ENCODE peak calls at places on chromosomes 2 and 18, in nine cellular contexts. X is thyroid gland, K is NB4, J is IMR-90, B is choroid plexus epithelial cell, F is fibroblast of mammary gland, V is keratinocyte, Q is A549, P is dorsolateral prefrontal cortex. R is an unnamed sample.

GRCh38 chr2:222043897-222044296 is 254.9 kb downstream of the PAX3 start:
- DNase-seq in X (no peak), K (no peak), J (no peak), B (no peak), F (no peak), V (no peak), Q (no peak), P (no peak), R (no peak)

GRCh38 chr2:182186132-182186735 is 200.6 kb downstream of the PPP1R1C start:
- DNase-seq in X (no peak), K (peak), J (peak), B (peak), F (peak), V (no peak), Q (peak), P (no peak), R (peak)

GRCh38 chr2:146806295-146807005 is 1038.4 kb upstream of the ACVR2A start:
- DNase-seq in X (no peak), K (no peak), J (peak), B (peak), F (peak), V (no peak), Q (no peak), P (no peak), R (no peak)

GRCh38 chr2:38440655-38441054 is 63.6 kb upstream of the ATL2 start:
- DNase-seq in X (peak), K (peak), J (no peak), B (peak), F (no peak), V (no peak), Q (no peak), P (no peak), R (peak)

GRCh38 chr2:235230809-235231601 is 262.8 kb upstream of the AGAP1 start:
- DNase-seq in X (no peak), K (no peak), J (no peak), B (peak), F (peak), V (no peak), Q (no peak), P (no peak), R (peak)

GRCh38 chr2:205700331-205701132 is 18.2 kb downstream of the NRP2 start:
- DNase-seq in X (no peak), K (peak), J (peak), B (peak), F (peak), V (no peak), Q (peak), P (no peak), R (peak)

GRCh38 chr2:119553687-119554344 is 9.6 kb downstream of the CFAP221 start:
- DNase-seq in X (no peak), K (no peak), J (no peak), B (no peak), F (no peak), V (no peak), Q (no peak), P (no peak), R (no peak)

GRCh38 chr2:142286618-142287017 is 155.8 kb upstream of the LRP1B start:
- DNase-seq in X (no peak), K (peak), J (no peak), B (no peak), F (no peak), V (no peak), Q (peak), P (no peak), R (no peak)

GRCh38 chr2:235045336-235045972 is 93.6 kb downstream of the SH3BP4 start:
- DNase-seq in X (no peak), K (peak), J (no peak), B (no peak), F (no peak), V (no peak), Q (no peak), P (no peak), R (no peak)

GRCh38 chr18:755506-755905 is 43.1 kb upstream of the ENOSF1 start:
- DNase-seq in X (no peak), K (no peak), J (no peak), B (no peak), F (no peak), V (no peak), Q (no peak), P (no peak), R (no peak)

GRCh38 chr2:119433636-119434327 is 2.1 kb downstream of the TMEM37 start:
- DNase-seq in X (peak), K (no peak), J (no peak), B (no peak), F (no peak), V (no peak), Q (no peak), P (no peak), R (no peak)

GRCh38 chr2:75560022-75560767 is 544 bp downstream of the EVA1A start:
- DNase-seq in X (peak), K (no peak), J (peak), B (peak), F (peak), V (no peak), Q (peak), P (no peak), R (peak)

GRCh38 chr18:3661121-3661520 is 211.1 kb downstream of the TGIF1 start:
- DNase-seq in X (no peak), K (peak), J (no peak), B (no peak), F (no peak), V (no peak), Q (no peak), P (no peak), R (no peak)

GRCh38 chr2:174771631-174772491 is 7.6 kb upstream of the CHRNA1 start:
- DNase-seq in X (peak), K (peak), J (peak), B (peak), F (peak), V (peak), Q (peak), P (peak), R (peak)

GRCh38 chr2:162221064-162221463 is 22.2 kb downstream of the FAP start:
- DNase-seq in X (peak), K (peak), J (peak), B (peak), F (peak), V (no peak), Q (peak), P (peak), R (peak)

GRCh38 chr2:176178271-176178806 is 10.1 kb upstream of the HOXD1 start:
- DNase-seq in X (no peak), K (peak), J (no peak), B (no peak), F (peak), V (peak), Q (no peak), P (no peak), R (peak)

GRCh38 chr2:176176233-176176632 is 12.2 kb upstream of the HOXD1 start:
- DNase-seq in X (no peak), K (no peak), J (no peak), B (no peak), F (no peak), V (no peak), Q (no peak), P (no peak), R (no peak)

GRCh38 chr2:176175729-176176074 is 12.8 kb upstream of the HOXD1 start:
- DNase-seq in X (no peak), K (peak), J (no peak), B (no peak), F (no peak), V (no peak), Q (no peak), P (no peak), R (no peak)

GRCh38 chr2:176178807-176179271 is 9.6 kb upstream of the HOXD1 start:
- DNase-seq in X (no peak), K (peak), J (no peak), B (no peak), F (no peak), V (no peak), Q (no peak), P (no peak), R (peak)

GRCh38 chr2:176177580-176178270 is 10.7 kb upstream of the HOXD1 start:
- DNase-seq in X (no peak), K (no peak), J (no peak), B (no peak), F (no peak), V (no peak), Q (no peak), P (no peak), R (no peak)
- H3K4me3 ChIP-seq in X (no peak), K (no peak), J (no peak), B (no peak), F (peak), V (peak), Q (no peak), P (peak), R (peak)

GRCh38 chr2:152098798-152099654 is at the start of gene CACNB4:
- DNase-seq in X (no peak), K (peak), J (no peak), B (peak), F (peak), V (no peak), Q (peak), P (no peak), R (peak)

GRCh38 chr2:152098033-152098797 is 629 bp downstream of the CACNB4 start:
- DNase-seq in X (peak), K (peak), J (no peak), B (peak), F (peak), V (no peak), Q (peak), P (no peak), R (peak)

GRCh38 chr2:152100961-152101360 is 2.1 kb upstream of the CACNB4 start:
- DNase-seq in X (no peak), K (no peak), J (no peak), B (no peak), F (no peak), V (no peak), Q (no peak), P (no peak), R (no peak)

GRCh38 chr2:152097291-152098032 is 1.4 kb downstream of the CACNB4 start:
- DNase-seq in X (no peak), K (peak), J (peak), B (peak), F (peak), V (no peak), Q (peak), P (no peak), R (peak)

GRCh38 chr2:152099655-152100050 is 809 bp upstream of the CACNB4 start:
- DNase-seq in X (no peak), K (no peak), J (no peak), B (no peak), F (no peak), V (no peak), Q (peak), P (no peak), R (no peak)
- H3K4me3 ChIP-seq in X (no peak), K (peak), J (no peak), B (no peak), F (no peak), V (peak), Q (peak), P (peak), R (no peak)

GRCh38 chr2:64654063-64654811 is 524 bp upstream of the SERTAD2 start:
- DNase-seq in X (peak), K (peak), J (peak), B (peak), F (peak), V (no peak), Q (peak), P (peak), R (peak)

GRCh38 chr2:64656379-64656778 is 2.7 kb upstream of the SERTAD2 start:
- DNase-seq in X (no peak), K (no peak), J (no peak), B (no peak), F (no peak), V (no peak), Q (no peak), P (no peak), R (no peak)

GRCh38 chr2:64653174-64654062 is at the start of gene SERTAD2:
- DNase-seq in X (peak), K (peak), J (peak), B (peak), F (peak), V (no peak), Q (peak), P (peak), R (peak)

GRCh38 chr2:64655873-64656272 is 2.2 kb upstream of the SERTAD2 start:
- DNase-seq in X (no peak), K (peak), J (no peak), B (no peak), F (no peak), V (no peak), Q (no peak), P (no peak), R (no peak)

DNA sequence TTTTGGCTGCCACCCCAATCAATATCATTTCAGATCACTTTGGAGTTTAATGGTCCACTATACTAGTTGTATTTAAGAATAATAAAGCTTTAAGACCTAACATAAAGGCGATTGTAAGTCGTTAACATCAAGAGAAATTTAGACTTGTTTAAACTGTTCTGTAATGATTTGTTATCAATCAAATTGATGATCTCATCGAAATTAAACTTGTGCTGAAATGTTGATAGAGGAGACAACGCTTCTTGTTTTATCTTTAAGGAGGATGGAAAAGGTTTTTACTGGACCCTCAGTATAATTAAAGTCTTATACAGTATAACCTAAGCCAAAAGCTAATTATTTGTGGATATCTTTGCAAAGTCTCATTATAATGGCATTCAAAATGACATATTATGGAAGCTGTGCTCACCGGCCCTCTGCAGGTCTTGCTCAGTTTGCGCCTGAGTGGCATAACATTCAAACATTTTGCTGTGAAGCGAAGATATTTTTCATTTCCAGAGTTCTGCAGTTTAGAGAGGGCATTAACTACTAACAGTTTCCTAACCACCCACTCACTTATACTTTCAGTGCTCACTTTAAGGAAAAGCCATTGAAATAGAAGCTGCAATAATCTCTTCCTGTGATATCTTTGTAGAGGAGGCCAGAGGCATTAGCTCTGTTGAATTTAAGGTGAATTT is 1.4 kb upstream of the SERTAD2 start:
- DNase-seq in X (no peak), K (peak), J (no peak), B (no peak), F (peak), V (no peak), Q (peak), P (no peak), R (no peak)
- H3K4me3 ChIP-seq in X (no peak), K (peak), J (no peak), B (no peak), F (peak), V (no peak), Q (peak), P (peak), R (peak)

DNA sequence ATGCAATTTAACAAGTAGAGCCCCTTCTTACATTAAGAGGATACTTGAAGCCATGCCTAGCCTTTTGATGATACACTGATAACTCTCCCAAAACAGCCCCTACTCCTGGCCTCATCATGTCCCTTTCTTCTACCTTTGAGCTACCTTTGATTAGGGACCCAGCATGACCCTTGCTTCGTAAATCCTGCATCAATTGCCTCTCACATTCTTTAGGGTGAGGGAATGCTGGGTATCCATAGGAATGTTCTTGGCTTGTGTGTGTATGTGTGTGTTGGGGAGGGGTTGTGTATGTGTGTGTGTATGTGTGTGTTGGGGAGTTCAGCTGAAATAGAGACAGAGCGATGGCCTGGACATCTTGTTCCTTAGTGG is 5.3 kb upstream of the KRCC1 start:
- DNase-seq in X (no peak), K (no peak), J (no peak), B (no peak), F (no peak), V (no peak), Q (no peak), P (no peak), R (no peak)
- H3K4me3 ChIP-seq in X (no peak), K (no peak), J (no peak), B (no peak), F (no peak), V (no peak), Q (no peak), P (no peak), R (no peak)

GRCh38 chr2:44930274-44930826 is 11.2 kb upstream of the SIX3 start:
- DNase-seq in X (no peak), K (peak), J (no peak), B (no peak), F (no peak), V (no peak), Q (no peak), P (no peak), R (no peak)
- H3K4me3 ChIP-seq in X (no peak), K (peak), J (no peak), B (no peak), F (no peak), V (no peak), Q (no peak), P (no peak), R (no peak)

GRCh38 chr2:70142590-70143313 is 48.1 kb downstream of the C2orf42 start:
- DNase-seq in X (peak), K (peak), J (peak), B (peak), F (peak), V (peak), Q (peak), P (peak), R (peak)

GRCh38 chr2:70144443-70145167 is 46.2 kb downstream of the C2orf42 start:
- DNase-seq in X (no peak), K (no peak), J (no peak), B (no peak), F (no peak), V (no peak), Q (no peak), P (no peak), R (no peak)

GRCh38 chr2:70141754-70142589 is 48.8 kb downstream of the C2orf42 start:
- DNase-seq in X (peak), K (no peak), J (peak), B (peak), F (peak), V (no peak), Q (peak), P (no peak), R (peak)

GRCh38 chr2:70145168-70145538 is 45.7 kb downstream of the C2orf42 start:
- DNase-seq in X (no peak), K (no peak), J (no peak), B (no peak), F (no peak), V (no peak), Q (no peak), P (no peak), R (no peak)

DNA sequence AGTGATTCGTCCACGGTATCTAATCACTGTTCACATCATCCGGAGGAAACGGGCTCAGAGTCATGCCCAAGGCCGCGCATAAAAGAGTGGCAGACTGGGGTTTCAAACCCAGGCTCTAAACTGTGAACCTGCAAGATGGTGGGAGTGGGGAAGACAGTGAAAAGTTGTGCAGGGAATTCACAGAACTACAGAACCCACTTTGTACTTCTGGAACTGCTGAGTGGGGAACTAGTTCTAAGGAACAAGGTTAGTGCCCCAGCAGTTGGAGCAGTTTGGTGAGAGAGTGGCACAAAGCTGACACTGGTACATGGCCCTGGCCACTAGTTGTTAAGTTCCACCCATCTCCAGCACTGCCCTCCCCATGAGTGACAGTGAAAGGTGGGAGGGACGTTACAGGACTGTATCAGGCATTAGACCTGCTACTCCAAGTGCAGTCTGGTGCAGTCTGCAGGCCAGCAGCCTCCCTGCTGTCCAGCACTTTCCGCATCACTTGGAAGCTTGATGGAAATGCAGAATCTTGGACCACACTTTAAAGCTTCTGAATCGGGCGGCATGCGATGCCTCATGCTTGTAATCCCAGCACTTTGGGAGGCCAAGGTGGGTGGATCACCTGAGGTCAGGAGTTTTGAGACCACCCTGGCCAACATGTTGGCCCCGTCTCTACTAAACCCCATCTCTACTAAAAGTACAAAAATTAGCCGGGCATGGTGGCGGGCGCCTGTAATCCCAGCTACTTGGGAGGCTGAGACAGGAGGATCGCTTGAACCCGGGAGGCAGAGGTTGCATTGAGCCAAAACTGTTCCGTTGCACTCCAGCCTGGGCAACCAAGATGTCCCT is 47.3 kb downstream of the C2orf42 start:
- DNase-seq in X (peak), K (peak), J (peak), B (peak), F (peak), V (no peak), Q (no peak), P (no peak), R (peak)
- H3K4me3 ChIP-seq in X (peak), K (peak), J (no peak), B (peak), F (peak), V (peak), Q (peak), P (peak), R (peak)

DNA sequence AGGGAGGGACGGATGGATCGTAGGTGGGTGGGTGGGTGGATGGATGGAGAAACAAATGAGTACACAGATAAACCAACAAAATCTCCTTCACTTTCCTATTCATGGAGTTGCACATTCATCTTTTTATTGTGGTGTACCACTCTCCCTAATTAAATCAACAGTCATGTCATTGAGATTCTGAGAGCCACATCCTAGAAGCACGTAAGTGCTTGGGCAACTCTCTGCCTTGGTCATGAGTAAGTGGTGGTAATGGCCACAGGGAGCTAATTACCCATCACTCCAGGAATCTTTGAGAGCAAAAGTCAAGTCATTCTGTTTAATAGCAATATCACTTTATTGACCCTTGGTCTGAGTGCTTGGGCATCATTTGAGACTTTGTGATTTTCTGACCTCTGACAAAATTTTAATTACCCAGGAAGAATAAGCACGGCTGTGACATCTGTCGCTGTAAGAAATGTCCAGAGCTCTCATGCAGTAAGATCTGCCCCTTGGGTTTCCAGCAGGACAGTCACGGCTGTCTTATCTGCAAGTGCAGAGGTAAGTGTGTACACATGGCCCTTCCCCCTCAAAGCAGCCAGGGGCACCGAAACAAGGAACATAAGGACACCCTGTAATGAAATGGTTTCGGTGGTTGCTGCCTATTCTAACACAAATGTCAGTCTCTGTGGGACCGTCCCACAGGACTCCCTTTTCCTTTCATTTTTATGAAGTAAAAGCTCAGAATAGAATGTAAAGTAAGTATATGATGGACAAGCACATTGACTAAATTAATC is 85.9 kb downstream of the FEZ2 start:
- DNase-seq in X (no peak), K (peak), J (no peak), B (no peak), F (peak), V (no peak), Q (no peak), P (no peak), R (no peak)
- H3K4me3 ChIP-seq in X (no peak), K (no peak), J (no peak), B (no peak), F (no peak), V (no peak), Q (no peak), P (no peak), R (no peak)

GRCh38 chr2:60735496-60736250 is 20.4 kb upstream of the PAPOLG start:
- DNase-seq in X (peak), K (peak), J (no peak), B (no peak), F (no peak), V (no peak), Q (no peak), P (no peak), R (no peak)
- H3K4me3 ChIP-seq in X (peak), K (peak), J (peak), B (peak), F (peak), V (peak), Q (peak), P (peak), R (peak)